ENCODE peak calls at places on chromosomes 1 and 21, in seven cellular contexts. H is neural progenitor cell; O is HCT116; Y is small intestine; S is fibroblast of lung; T is A673; C is CD8-positive, alpha-beta memory T cell. U is an unnamed sample.
A peak's percentile ranks its signal among the peaks of the same experiment; 100 is the strongest.

GRCh38 chr1:115624859-115625258 is 16.9 kb upstream of the VANGL1 start:
- DNase-seq in Y (no peak), S (no peak), C (no peak), H (no peak), O (no peak), T (no peak), U (no peak)

GRCh38 chr1:157124855-157125254 is 13.3 kb downstream of the ETV3 start:
- DNase-seq in T (peak; percentile 28), S (no peak), C (no peak), Y (no peak), H (no peak), O (no peak), U (no peak)

GRCh38 chr1:109714661-109715372 is 2.8 kb downstream of the GSTM5 start:
- DNase-seq in Y (no peak), C (no peak), T (no peak), O (no peak), S (no peak), H (no peak), U (no peak)

GRCh38 chr1:187443939-187444338 is 615.2 kb downstream of the PLA2G4A start:
- DNase-seq in S (no peak), T (no peak), O (no peak), Y (no peak), C (no peak), H (no peak), U (no peak)

GRCh38 chr1:54619749-54620148 is 3.6 kb downstream of the FAM151A start:
- DNase-seq in O (no peak), Y (no peak), T (no peak), H (peak; percentile 26), C (no peak), S (no peak), U (no peak)

GRCh38 chr1:17196496-17197180 is 8.3 kb upstream of the PADI1 start:
- DNase-seq in O (no peak), H (no peak), C (no peak), T (no peak), Y (no peak), S (no peak), U (no peak)

GRCh38 chr1:221435510-221435909 is 306.4 kb downstream of the DUSP10 start:
- DNase-seq in Y (peak; percentile 13), O (peak; percentile 46), H (peak; percentile 46), C (peak; percentile 29), T (peak; percentile 53), S (peak; percentile 62), U (peak; percentile 45)

GRCh38 chr1:181105134-181106021 is 16.9 kb downstream of the IER5 start:
- DNase-seq in T (peak; percentile 97), S (peak; percentile 86), Y (peak; percentile 82), C (peak; percentile 90), O (peak; percentile 56), H (peak; percentile 97), U (peak; percentile 76)

GRCh38 chr1:55542901-55543504 is 327.8 kb upstream of the USP24 start:
- DNase-seq in H (no peak), T (no peak), C (no peak), Y (no peak), O (no peak), S (peak; percentile 92), U (peak; percentile 46)

GRCh38 chr1:67060811-67061218 is 6.9 kb upstream of the SLC35D1 start:
- DNase-seq in C (no peak), T (peak; percentile 6), H (no peak), S (peak; percentile 99), O (peak; percentile 68), Y (no peak), U (peak; percentile 97)

GRCh38 chr1:151934048-151934493 is 24.8 kb upstream of the THEM4 start:
- DNase-seq in C (peak; percentile 59), S (peak; percentile 50), Y (peak; percentile 81), H (peak; percentile 72), T (peak; percentile 75), O (no peak), U (peak; percentile 44)

GRCh38 chr21:15060776-15061175 is 4.0 kb downstream of the NRIP1 start:
- DNase-seq in T (no peak), C (no peak), Y (no peak), O (no peak), H (no peak), S (peak; percentile 66), U (peak; percentile 7)

GRCh38 chr1:73472810-73473209 is 725.2 kb downstream of the LRRIQ3 start:
- DNase-seq in C (no peak), H (no peak), S (no peak), O (no peak), Y (no peak), T (no peak), U (no peak)

GRCh38 chr21:28959367-28960099 is 33.1 kb downstream of the LTN1 start:
- DNase-seq in C (no peak), S (peak; percentile 87), H (no peak), O (no peak), Y (no peak), T (peak; percentile 9), U (peak; percentile 68)

GRCh38 chr1:220498188-220498587 is 29.7 kb upstream of the MARK1 start:
- DNase-seq in H (no peak), C (no peak), O (no peak), Y (no peak), T (peak; percentile 23), S (peak; percentile 5), U (no peak)

GRCh38 chr1:197841828-197842573 is 60.4 kb upstream of the C1orf53 start:
- DNase-seq in T (no peak), S (peak; percentile 19), C (no peak), O (no peak), H (no peak), Y (no peak), U (no peak)

GRCh38 chr1:208358681-208359080 is 114.5 kb upstream of the PLXNA2 start:
- DNase-seq in S (no peak), Y (no peak), T (no peak), C (no peak), O (no peak), H (no peak), U (no peak)

GRCh38 chr1:25544243-25544764 is 898 bp downstream of the LDLRAP1 start:
- DNase-seq in C (no peak), H (no peak), O (no peak), T (no peak), Y (peak; percentile 31), S (no peak), U (no peak)

GRCh38 chr1:25544819-25545218 is 1.4 kb downstream of the LDLRAP1 start:
- DNase-seq in H (no peak), S (no peak), O (no peak), C (no peak), T (no peak), Y (peak; percentile 37), U (no peak)

GRCh38 chr1:25546193-25546592 is 2.8 kb downstream of the LDLRAP1 start:
- DNase-seq in C (no peak), S (no peak), O (no peak), Y (no peak), H (no peak), T (no peak), U (no peak)

GRCh38 chr1:25543425-25544242 is at the start of gene LDLRAP1:
- DNase-seq in Y (peak; percentile 79), S (peak; percentile 64), O (no peak), C (peak; percentile 56), H (peak; percentile 90), T (peak; percentile 78), U (peak; percentile 25)

DNA sequence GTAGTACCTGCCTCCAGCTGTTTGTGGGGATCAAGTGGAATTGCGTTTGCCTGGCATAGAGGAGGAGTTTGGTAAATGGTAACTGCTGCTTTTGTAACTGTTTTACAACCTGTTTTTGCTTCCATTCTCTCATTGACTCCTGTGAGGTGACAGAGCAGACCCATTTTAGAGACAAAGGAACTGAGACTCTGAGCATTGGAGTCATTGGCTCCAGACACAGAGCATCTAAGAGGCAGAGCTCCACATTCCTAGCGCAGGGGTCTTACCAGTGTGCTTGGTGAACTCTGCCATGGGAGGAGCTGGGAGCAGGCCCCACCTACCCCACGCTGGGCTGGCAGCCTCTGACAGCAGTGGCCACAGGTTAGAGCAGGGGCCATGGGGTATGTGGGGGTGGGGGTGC is 2.4 kb downstream of the LDLRAP1 start:
- DNase-seq in C (no peak), S (no peak), H (no peak), Y (no peak), T (no peak), O (no peak), U (no peak)
- H3K27ac ChIP-seq in C (peak overlapping the region; percentile 11), S (no peak overlapping the region), H (no peak overlapping the region), Y (no peak overlapping the region), T (no peak overlapping the region), O (no peak overlapping the region), U (no peak overlapping the region)

GRCh38 chr1:86169625-86170024 is 13.1 kb upstream of the COL24A1 start:
- DNase-seq in C (no peak), S (no peak), H (no peak), Y (no peak), T (no peak), O (no peak), U (no peak)
- H3K27ac ChIP-seq in C (no peak overlapping the region), S (no peak overlapping the region), H (no peak overlapping the region), Y (no peak overlapping the region), T (no peak overlapping the region), O (no peak overlapping the region), U (no peak overlapping the region)

DNA sequence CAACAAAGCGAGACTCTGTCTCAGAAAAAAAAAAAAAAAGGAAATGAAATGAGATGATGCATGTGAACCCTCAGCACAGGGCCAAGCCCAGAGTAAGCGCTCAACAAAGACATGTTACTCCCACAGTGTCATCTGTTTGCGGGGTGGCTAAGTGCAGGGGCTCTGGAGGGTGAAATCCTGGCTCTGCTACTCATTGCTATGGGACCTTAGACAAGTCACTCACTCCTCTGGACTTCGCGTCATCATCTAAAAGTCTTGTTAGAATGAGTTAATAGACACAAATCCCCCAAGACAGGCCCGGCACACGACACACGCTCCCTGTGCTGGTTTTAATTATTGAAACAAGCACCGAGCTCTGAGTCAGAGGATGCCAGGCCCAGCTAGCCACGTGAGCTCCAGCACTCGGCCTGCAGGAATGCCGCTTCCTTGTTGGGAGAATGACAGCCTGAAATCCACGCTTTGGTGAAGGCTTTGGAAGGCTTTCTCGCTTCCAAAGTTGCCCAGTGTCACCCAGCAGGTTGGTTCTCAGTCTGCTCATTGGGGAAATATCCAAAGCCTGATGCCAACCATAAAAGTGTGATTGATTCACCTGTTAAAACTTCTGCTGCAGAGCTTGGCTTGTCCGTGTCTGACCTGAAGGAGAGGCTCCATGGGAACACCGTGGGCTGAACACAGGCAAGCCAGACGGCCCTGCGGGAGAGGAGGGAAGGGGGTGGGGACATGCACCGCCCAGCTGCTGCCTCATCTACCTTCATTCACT is 36.7 kb upstream of the TARDBP start:
- DNase-seq in C (no peak), S (peak; percentile 88), Y (peak; percentile 40), O (no peak), T (peak; percentile 91), H (peak; percentile 39), U (peak; percentile 57)
- H3K27ac ChIP-seq in C (no peak overlapping the region), S (peak overlapping the region; percentile 28), Y (no peak overlapping the region), O (no peak overlapping the region), T (peak overlapping the region; percentile 24), H (no peak overlapping the region), U (no peak overlapping the region)

GRCh38 chr1:164588388-164589341 is 29.7 kb downstream of the PBX1 start:
- DNase-seq in O (no peak), C (no peak), H (peak; percentile 94), Y (no peak), T (peak; percentile 67), S (peak; percentile 88), U (peak; percentile 66)

GRCh38 chr1:164590592-164590991 is 31.6 kb downstream of the PBX1 start:
- DNase-seq in C (no peak), T (no peak), S (no peak), O (no peak), H (no peak), Y (no peak), U (no peak)

GRCh38 chr1:164589961-164590507 is 31.1 kb downstream of the PBX1 start:
- DNase-seq in T (no peak), S (no peak), Y (peak; percentile 38), H (peak; percentile 63), C (no peak), O (no peak), U (no peak)

GRCh38 chr1:164587617-164588367 is 28.8 kb downstream of the PBX1 start:
- DNase-seq in Y (no peak), C (no peak), T (no peak), S (no peak), O (no peak), H (peak; percentile 54), U (no peak)

GRCh38 chr1:164589408-164589807 is 30.4 kb downstream of the PBX1 start:
- DNase-seq in S (no peak), C (no peak), H (no peak), O (no peak), T (no peak), Y (no peak), U (no peak)
- H3K27ac ChIP-seq in S (no peak overlapping the region), C (no peak overlapping the region), H (peak overlapping the region; percentile 97), O (no peak overlapping the region), T (no peak overlapping the region), Y (no peak overlapping the region), U (peak overlapping the region; percentile 69)